ENCODE peak calls at places on chromosome 10, in four cellular contexts. U is sigmoid colon, S is esophagus squamous epithelium, R is A549. Z is an unnamed sample.

GRCh38 chr10:1666147-1666546 is 71.2 kb downstream of the ADARB2 start:
- DNase-seq in U (no peak), R (no peak), S (no peak), Z (no peak)

GRCh38 chr10:88152720-88153119 is 289.3 kb downstream of the PTEN start:
- DNase-seq in U (no peak), S (no peak), R (peak; percentile 11), Z (peak; percentile 23)

GRCh38 chr10:71269301-71270288 is 49.5 kb upstream of the SLC29A3 start:
- DNase-seq in U (no peak), S (no peak), R (no peak), Z (no peak)

GRCh38 chr10:59018977-59019376 is 157.5 kb upstream of the PHYHIPL start:
- DNase-seq in R (no peak), U (no peak), S (no peak), Z (no peak)

GRCh38 chr10:48557511-48558123 is 47.3 kb downstream of the ARHGAP22 start:
- DNase-seq in S (no peak), U (no peak), R (no peak), Z (no peak)

GRCh38 chr10:27744478-27745379 is 890 bp downstream of the MKX start:
- DNase-seq in R (no peak), U (peak; percentile 72), S (no peak), Z (no peak)

GRCh38 chr10:44968101-44968886 is 8.7 kb downstream of the RASSF4 start:
- DNase-seq in U (peak; percentile 83), R (no peak), S (no peak), Z (peak; percentile 77)

GRCh38 chr10:101121661-101122045 is 9.4 kb upstream of the TLX1 start:
- DNase-seq in S (no peak), U (no peak), R (no peak), Z (no peak)

GRCh38 chr10:133611079-133611478 is 15.5 kb downstream of the FRG2B start:
- DNase-seq in R (no peak), U (no peak), S (no peak), Z (no peak)

GRCh38 chr10:114207349-114207748 is 28.2 kb downstream of the TDRD1 start:
- DNase-seq in U (no peak), S (no peak), R (no peak), Z (no peak)

GRCh38 chr10:110827410-110827809 is 44.3 kb upstream of the PDCD4 start:
- DNase-seq in U (no peak), R (no peak), S (no peak), Z (no peak)

GRCh38 chr10:27547047-27547446 is 42.9 kb downstream of the RAB18 start:
- DNase-seq in U (no peak), R (no peak), S (no peak), Z (no peak)

GRCh38 chr10:29687411-29688160 is 52.8 kb upstream of the SVIL start:
- DNase-seq in U (no peak), R (no peak), S (no peak), Z (no peak)

GRCh38 chr10:17290226-17290625 is 62.2 kb downstream of the VIM start:
- DNase-seq in R (no peak), U (no peak), S (no peak), Z (no peak)

GRCh38 chr10:97543025-97543546 is 29.5 kb upstream of the ANKRD2 start:
- DNase-seq in R (peak; percentile 95), U (peak; percentile 93), S (peak; percentile 11), Z (peak; percentile 81)

GRCh38 chr10:2882628-2883027 is 184.7 kb upstream of the PFKP start:
- DNase-seq in R (no peak), S (no peak), U (no peak), Z (no peak)

GRCh38 chr10:103543617-103544525 is 50.4 kb downstream of the NEURL1 start:
- DNase-seq in U (no peak), S (no peak), R (no peak), Z (no peak)

GRCh38 chr10:3950676-3951275 is 165.8 kb upstream of the KLF6 start:
- DNase-seq in S (no peak), R (no peak), U (no peak), Z (no peak)

GRCh38 chr10:116170815-116171250 is 102.2 kb downstream of the GFRA1 start:
- DNase-seq in R (no peak), U (no peak), S (no peak), Z (no peak)

GRCh38 chr10:75233444-75234016 is 2.2 kb downstream of the COMTD1 start:
- DNase-seq in U (peak; percentile 73), R (no peak), S (no peak), Z (no peak)

GRCh38 chr10:70918851-70919530 is 30.6 kb upstream of the PCBD1 start:
- DNase-seq in S (no peak), U (no peak), R (no peak), Z (no peak)

GRCh38 chr10:34405611-34406462 is 409.3 kb downstream of the PARD3 start:
- DNase-seq in U (no peak), R (no peak), S (no peak), Z (no peak)

GRCh38 chr10:59303018-59303417 is 59.3 kb downstream of the FAM13C start:
- DNase-seq in U (no peak), S (no peak), R (no peak), Z (no peak)

GRCh38 chr10:116557305-116557880 is 11.7 kb downstream of the PNLIP start:
- DNase-seq in U (no peak), R (no peak), S (no peak), Z (no peak)

GRCh38 chr10:9992656-9993055 is 1025.0 kb upstream of the CELF2 start:
- DNase-seq in R (no peak), U (no peak), S (no peak), Z (no peak)

GRCh38 chr10:52198540-52198939 is 115.5 kb upstream of the DKK1 start:
- DNase-seq in R (no peak), S (no peak), U (no peak), Z (no peak)

GRCh38 chr10:124165827-124166226 is 72.4 kb upstream of the CHST15 start:
- DNase-seq in R (no peak), U (peak; percentile 11), S (no peak), Z (no peak)

GRCh38 chr10:75396861-75397570 is 4.5 kb downstream of the ZNF503 start:
- DNase-seq in R (no peak), U (no peak), S (no peak), Z (no peak)

GRCh38 chr10:71087622-71088021 is 124.7 kb upstream of the UNC5B start:
- DNase-seq in R (no peak), U (peak; percentile 40), S (no peak), Z (no peak)

GRCh38 chr10:31186225-31187010 is 132.6 kb upstream of the ZEB1 start:
- DNase-seq in U (no peak), R (no peak), S (no peak), Z (no peak)

GRCh38 chr10:24341897-24342296 is 133.0 kb downstream of the KIAA1217 start:
- DNase-seq in S (no peak), R (no peak), U (no peak), Z (no peak)

GRCh38 chr10:24344695-24345473 is 135.9 kb downstream of the KIAA1217 start:
- DNase-seq in U (no peak), S (no peak), R (no peak), Z (no peak)

GRCh38 chr10:24346877-24347505 is 138.1 kb downstream of the KIAA1217 start:
- DNase-seq in U (no peak), R (no peak), S (no peak), Z (no peak)

GRCh38 chr10:24341371-24341770 is 132.4 kb downstream of the KIAA1217 start:
- DNase-seq in S (no peak), U (no peak), R (no peak), Z (no peak)

DNA sequence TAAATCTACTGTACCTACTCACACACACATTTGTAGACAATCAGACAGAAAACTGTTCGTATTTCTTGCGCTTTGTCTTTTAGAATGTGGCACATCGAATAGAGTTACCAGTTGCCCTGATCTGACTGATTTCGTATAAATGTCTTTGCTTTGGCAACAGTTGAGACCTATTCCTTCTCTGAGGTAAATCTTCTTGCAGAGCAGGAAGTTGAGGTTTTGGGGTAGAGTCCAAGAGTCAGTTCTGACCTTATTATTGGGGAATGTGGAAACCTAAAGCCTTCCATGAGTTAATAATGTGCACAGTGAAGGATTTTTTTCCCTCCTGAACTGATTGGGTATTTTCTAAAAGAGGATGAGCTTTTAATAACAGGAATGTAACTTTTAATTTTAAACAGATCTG is 135.3 kb downstream of the KIAA1217 start:
- DNase-seq in U (no peak), R (no peak), S (no peak), Z (no peak)
- H3K4me3 ChIP-seq in U (no peak overlapping the region), R (no peak overlapping the region), S (no peak overlapping the region), Z (peak overlapping the region; percentile 5)

GRCh38 chr10:69057261-69057950 is 30.5 kb upstream of the SRGN start:
- DNase-seq in R (no peak), U (no peak), S (no peak), Z (peak; percentile 28)
- TF ChIP-seq POLR2A in R (no peak), U (no peak), S (peak; percentile 26), Z (no peak)

DNA sequence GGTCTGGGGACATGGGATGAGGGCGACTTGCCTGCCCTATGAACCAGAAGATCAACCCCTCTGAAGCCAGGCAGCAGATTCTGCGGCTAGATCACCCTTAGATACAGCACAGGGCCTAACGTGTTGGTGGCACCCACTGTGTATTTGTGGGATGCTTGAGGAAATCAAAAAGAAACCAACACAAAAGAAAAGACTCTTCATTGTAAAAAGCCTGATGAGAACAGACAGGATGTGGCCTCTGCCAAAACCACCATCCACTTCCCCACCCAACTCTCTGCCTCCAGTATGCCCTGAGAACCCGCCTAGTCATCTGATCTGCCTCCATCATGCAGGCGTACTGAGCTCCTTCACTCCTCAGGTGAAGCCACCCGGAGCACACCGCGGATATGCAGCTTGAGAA is 97.2 kb upstream of the INSYN2A start:
- DNase-seq in U (no peak), R (no peak), S (no peak), Z (no peak)
- TF ChIP-seq CTCF in U (no peak), R (no peak), S (no peak), Z (no peak)

GRCh38 chr10:13340626-13341370 is 7.3 kb downstream of the SEPHS1 start:
- DNase-seq in S (no peak), R (no peak), U (no peak), Z (no peak)

GRCh38 chr10:13338337-13339128 is 9.6 kb downstream of the SEPHS1 start:
- DNase-seq in R (no peak), U (no peak), S (no peak), Z (no peak)

GRCh38 chr10:13337128-13337826 is 10.8 kb downstream of the SEPHS1 start:
- DNase-seq in R (no peak), U (no peak), S (no peak), Z (no peak)

GRCh38 chr10:13337827-13338196 is 10.3 kb downstream of the SEPHS1 start:
- DNase-seq in R (no peak), U (no peak), S (no peak), Z (no peak)

GRCh38 chr10:13340068-13340467 is 8.0 kb downstream of the SEPHS1 start:
- DNase-seq in S (no peak), U (no peak), R (no peak), Z (no peak)
- H3K4me3 ChIP-seq in S (no peak overlapping the region), U (no peak overlapping the region), R (no peak overlapping the region), Z (peak overlapping the region; percentile 4)

DNA sequence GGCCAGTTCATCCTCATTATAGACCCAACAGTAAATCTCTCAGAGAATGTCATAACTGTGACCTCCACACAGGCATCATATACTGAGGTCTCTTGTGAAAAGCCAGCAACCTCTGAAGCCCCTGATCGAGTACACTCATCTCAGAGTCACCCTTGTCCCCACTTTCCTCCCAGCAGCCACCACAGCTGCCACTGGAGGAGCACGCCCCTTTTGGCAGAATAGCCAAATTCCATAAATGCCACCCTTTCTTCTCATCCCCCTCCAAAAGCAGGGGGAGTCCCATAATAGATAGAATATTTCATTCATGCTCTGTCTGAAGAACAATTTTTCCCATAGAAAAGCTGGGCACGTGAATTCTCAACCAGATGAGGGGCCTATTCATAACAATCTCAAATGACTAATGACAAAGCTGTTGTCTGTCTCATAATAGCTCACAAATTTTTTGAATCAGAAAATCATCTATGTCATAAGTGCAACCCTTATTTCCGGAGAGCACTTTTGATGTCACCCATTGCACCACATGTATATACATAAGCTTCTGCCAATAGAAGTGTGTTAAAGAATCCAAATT is 47.4 kb downstream of the SGMS1 start:
- DNase-seq in R (no peak), S (no peak), U (no peak), Z (no peak)
- TF ChIP-seq POLR2A in R (no peak), S (no peak), U (no peak), Z (no peak)